ENCODE peak calls at places on chromosomes 11 and 22, in eight cellular contexts. One of them, this sample, is unnamed.

GRCh38 chr11:63916837-63917684 is at the start of gene RCOR2:
- DNase-seq in effector memory CD4-positive, alpha-beta T cell: peak
- DNase-seq in right atrium auricular region: peak
- DNase-seq in GM23248: peak
- DNase-seq in upper lobe of left lung: peak
- DNase-seq in pancreas: peak
- DNase-seq in CD4-positive, alpha-beta T cell: peak
- DNase-seq in spleen: peak
- DNase-seq in this sample: peak

GRCh38 chr11:73383249-73384126 is 7.3 kb downstream of the RELT start:
- DNase-seq in effector memory CD4-positive, alpha-beta T cell: no peak
- DNase-seq in right atrium auricular region: no peak
- DNase-seq in GM23248: peak
- DNase-seq in upper lobe of left lung: no peak
- DNase-seq in pancreas: no peak
- DNase-seq in CD4-positive, alpha-beta T cell: no peak
- DNase-seq in spleen: no peak
- DNase-seq in this sample: peak

GRCh38 chr22:16961477-16962186 is 46.4 kb downstream of the GAB4 start:
- DNase-seq in effector memory CD4-positive, alpha-beta T cell: no peak
- DNase-seq in right atrium auricular region: peak
- DNase-seq in GM23248: no peak
- DNase-seq in upper lobe of left lung: peak
- DNase-seq in pancreas: no peak
- DNase-seq in CD4-positive, alpha-beta T cell: no peak
- DNase-seq in spleen: no peak
- DNase-seq in this sample: no peak

GRCh38 chr11:102451693-102452460 is 688 bp downstream of the TMEM123 start:
- DNase-seq in effector memory CD4-positive, alpha-beta T cell: peak
- DNase-seq in right atrium auricular region: peak
- DNase-seq in GM23248: peak
- DNase-seq in upper lobe of left lung: peak
- DNase-seq in pancreas: peak
- DNase-seq in CD4-positive, alpha-beta T cell: peak
- DNase-seq in spleen: peak
- DNase-seq in this sample: peak

GRCh38 chr22:44776535-44777363 is 24.4 kb downstream of the ARHGAP8 start:
- DNase-seq in effector memory CD4-positive, alpha-beta T cell: no peak
- DNase-seq in right atrium auricular region: no peak
- DNase-seq in GM23248: no peak
- DNase-seq in upper lobe of left lung: no peak
- DNase-seq in pancreas: no peak
- DNase-seq in CD4-positive, alpha-beta T cell: no peak
- DNase-seq in spleen: no peak
- DNase-seq in this sample: no peak

GRCh38 chr11:68446046-68446725 is 14.4 kb upstream of the PPP6R3 start:
- DNase-seq in effector memory CD4-positive, alpha-beta T cell: no peak
- DNase-seq in right atrium auricular region: no peak
- DNase-seq in GM23248: no peak
- DNase-seq in upper lobe of left lung: peak
- DNase-seq in pancreas: peak
- DNase-seq in CD4-positive, alpha-beta T cell: no peak
- DNase-seq in spleen: peak
- DNase-seq in this sample: no peak

GRCh38 chr11:119414734-119415133 is 8.2 kb downstream of the THY1 start:
- DNase-seq in effector memory CD4-positive, alpha-beta T cell: no peak
- DNase-seq in right atrium auricular region: no peak
- DNase-seq in GM23248: no peak
- DNase-seq in upper lobe of left lung: no peak
- DNase-seq in pancreas: no peak
- DNase-seq in CD4-positive, alpha-beta T cell: no peak
- DNase-seq in spleen: no peak
- DNase-seq in this sample: no peak

GRCh38 chr11:95835768-95836488 is 45.6 kb downstream of the CEP57 start:
- DNase-seq in effector memory CD4-positive, alpha-beta T cell: peak
- DNase-seq in right atrium auricular region: peak
- DNase-seq in GM23248: peak
- DNase-seq in upper lobe of left lung: no peak
- DNase-seq in pancreas: no peak
- DNase-seq in CD4-positive, alpha-beta T cell: peak
- DNase-seq in spleen: no peak
- DNase-seq in this sample: peak

DNA sequence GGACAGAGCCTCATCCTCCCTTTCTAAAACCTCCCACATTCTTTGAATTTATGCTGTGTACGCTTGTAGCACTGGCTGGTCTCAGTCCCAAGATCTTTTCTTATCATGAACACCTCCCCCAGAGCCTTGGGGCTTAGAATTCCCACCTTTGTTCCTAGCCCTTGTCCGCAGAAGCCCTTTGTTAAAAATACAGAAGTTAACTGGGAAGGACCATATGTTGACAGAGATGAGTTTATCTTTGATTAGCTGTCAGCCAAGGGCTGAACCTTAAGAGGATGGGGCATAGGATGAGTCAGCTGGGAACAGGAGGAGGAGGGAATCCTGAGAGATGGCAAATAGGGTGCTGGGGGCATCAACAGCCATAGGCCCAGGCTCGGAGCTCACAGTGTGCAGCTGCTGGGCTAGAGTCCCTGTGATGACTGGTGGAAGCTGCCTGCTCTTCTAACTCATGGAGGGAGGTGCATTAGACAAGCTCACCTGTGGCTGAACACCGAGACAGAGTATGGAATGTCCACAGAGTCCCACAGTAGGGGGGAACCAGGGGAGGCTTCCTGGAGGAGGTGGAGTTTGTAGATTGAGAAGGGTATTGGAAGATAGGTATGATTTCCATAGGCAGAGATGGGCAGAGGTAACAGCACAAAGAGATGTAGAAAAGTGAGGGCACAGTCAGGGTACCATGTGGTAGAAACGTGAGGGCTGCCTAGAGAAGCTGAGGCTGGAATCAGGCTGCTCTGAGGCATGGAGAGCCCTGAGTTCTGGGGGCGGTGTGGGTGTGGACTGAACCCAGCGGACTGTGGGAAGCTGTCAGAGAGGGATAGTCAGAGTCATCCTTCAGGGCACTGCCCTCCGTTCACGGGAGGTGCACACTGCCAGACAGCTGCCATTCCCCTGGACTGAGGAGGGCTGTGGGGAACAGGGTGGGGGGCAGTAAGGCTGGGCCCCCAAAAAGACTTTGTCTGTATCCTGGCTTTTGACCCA is 9.9 kb downstream of the MICAL2 start:
- DNase-seq in effector memory CD4-positive, alpha-beta T cell: no peak
- DNase-seq in right atrium auricular region: no peak
- DNase-seq in GM23248: no peak
- DNase-seq in upper lobe of left lung: no peak
- DNase-seq in pancreas: no peak
- DNase-seq in CD4-positive, alpha-beta T cell: no peak
- DNase-seq in spleen: no peak
- DNase-seq in this sample: no peak
- H3K27ac ChIP-seq in effector memory CD4-positive, alpha-beta T cell: no peak
- H3K27ac ChIP-seq in right atrium auricular region: peak
- H3K27ac ChIP-seq in GM23248: no peak
- H3K27ac ChIP-seq in upper lobe of left lung: peak
- H3K27ac ChIP-seq in pancreas: no peak
- H3K27ac ChIP-seq in CD4-positive, alpha-beta T cell: no peak
- H3K27ac ChIP-seq in spleen: no peak
- H3K27ac ChIP-seq in this sample: no peak

GRCh38 chr22:46578824-46579561 is 41.2 kb upstream of the GRAMD4 start:
- DNase-seq in effector memory CD4-positive, alpha-beta T cell: no peak
- DNase-seq in right atrium auricular region: peak
- DNase-seq in GM23248: peak
- DNase-seq in upper lobe of left lung: peak
- DNase-seq in pancreas: no peak
- DNase-seq in CD4-positive, alpha-beta T cell: no peak
- DNase-seq in spleen: peak
- DNase-seq in this sample: no peak

GRCh38 chr22:46577361-46578249 is 40.2 kb upstream of the CELSR1 start:
- DNase-seq in effector memory CD4-positive, alpha-beta T cell: no peak
- DNase-seq in right atrium auricular region: no peak
- DNase-seq in GM23248: peak
- DNase-seq in upper lobe of left lung: peak
- DNase-seq in pancreas: peak
- DNase-seq in CD4-positive, alpha-beta T cell: no peak
- DNase-seq in spleen: peak
- DNase-seq in this sample: no peak

GRCh38 chr22:46576556-46577351 is 39.3 kb upstream of the CELSR1 start:
- DNase-seq in effector memory CD4-positive, alpha-beta T cell: peak
- DNase-seq in right atrium auricular region: no peak
- DNase-seq in GM23248: peak
- DNase-seq in upper lobe of left lung: peak
- DNase-seq in pancreas: peak
- DNase-seq in CD4-positive, alpha-beta T cell: peak
- DNase-seq in spleen: peak
- DNase-seq in this sample: no peak

GRCh38 chr22:46579751-46580449 is 40.3 kb upstream of the GRAMD4 start:
- DNase-seq in effector memory CD4-positive, alpha-beta T cell: no peak
- DNase-seq in right atrium auricular region: no peak
- DNase-seq in GM23248: no peak
- DNase-seq in upper lobe of left lung: no peak
- DNase-seq in pancreas: no peak
- DNase-seq in CD4-positive, alpha-beta T cell: no peak
- DNase-seq in spleen: peak
- DNase-seq in this sample: no peak

DNA sequence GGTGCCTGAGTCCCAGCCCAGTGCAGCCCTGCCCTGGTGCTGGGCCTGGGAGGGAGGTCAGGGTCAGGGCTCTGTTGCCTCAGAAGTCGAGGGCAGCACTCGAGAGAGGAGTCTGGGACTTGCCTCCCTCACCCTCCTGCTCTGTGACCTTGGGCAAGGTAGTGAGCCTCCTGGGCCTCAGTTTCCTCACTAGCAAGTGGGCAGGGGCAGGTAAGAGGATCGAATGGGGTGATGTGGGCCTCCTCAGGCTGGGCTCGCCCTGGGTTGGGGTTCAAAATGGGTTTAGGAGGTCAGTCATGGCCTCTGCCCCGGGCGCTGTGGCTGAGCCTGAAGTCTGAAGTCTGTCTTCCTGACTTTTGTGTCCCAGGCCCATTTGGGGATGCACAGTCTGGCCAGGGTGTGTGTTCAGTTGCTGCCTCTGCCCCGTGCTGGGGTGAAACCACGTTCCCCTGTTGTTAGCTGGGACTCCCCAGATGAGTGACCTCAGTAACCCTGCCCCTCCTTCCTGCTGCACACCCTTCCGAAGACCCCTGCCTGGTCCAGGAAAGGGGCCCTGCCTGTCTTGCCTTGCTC is 40.9 kb upstream of the CELSR1 start:
- DNase-seq in effector memory CD4-positive, alpha-beta T cell: no peak
- DNase-seq in right atrium auricular region: no peak
- DNase-seq in GM23248: peak
- DNase-seq in upper lobe of left lung: no peak
- DNase-seq in pancreas: no peak
- DNase-seq in CD4-positive, alpha-beta T cell: no peak
- DNase-seq in spleen: peak
- DNase-seq in this sample: no peak
- H3K27ac ChIP-seq in effector memory CD4-positive, alpha-beta T cell: no peak
- H3K27ac ChIP-seq in right atrium auricular region: peak
- H3K27ac ChIP-seq in GM23248: no peak
- H3K27ac ChIP-seq in upper lobe of left lung: peak
- H3K27ac ChIP-seq in pancreas: peak
- H3K27ac ChIP-seq in CD4-positive, alpha-beta T cell: no peak
- H3K27ac ChIP-seq in spleen: no peak
- H3K27ac ChIP-seq in this sample: peak

GRCh38 chr11:11806074-11806473 is 35.7 kb upstream of the USP47 start:
- DNase-seq in effector memory CD4-positive, alpha-beta T cell: no peak
- DNase-seq in right atrium auricular region: no peak
- DNase-seq in GM23248: no peak
- DNase-seq in upper lobe of left lung: no peak
- DNase-seq in pancreas: no peak
- DNase-seq in CD4-positive, alpha-beta T cell: no peak
- DNase-seq in spleen: no peak
- DNase-seq in this sample: no peak

GRCh38 chr11:11807811-11808210 is 34.0 kb upstream of the USP47 start:
- DNase-seq in effector memory CD4-positive, alpha-beta T cell: no peak
- DNase-seq in right atrium auricular region: no peak
- DNase-seq in GM23248: no peak
- DNase-seq in upper lobe of left lung: no peak
- DNase-seq in pancreas: no peak
- DNase-seq in CD4-positive, alpha-beta T cell: no peak
- DNase-seq in spleen: no peak
- DNase-seq in this sample: no peak

GRCh38 chr11:11806586-11806985 is 35.2 kb upstream of the USP47 start:
- DNase-seq in effector memory CD4-positive, alpha-beta T cell: no peak
- DNase-seq in right atrium auricular region: no peak
- DNase-seq in GM23248: no peak
- DNase-seq in upper lobe of left lung: no peak
- DNase-seq in pancreas: no peak
- DNase-seq in CD4-positive, alpha-beta T cell: no peak
- DNase-seq in spleen: no peak
- DNase-seq in this sample: peak

GRCh38 chr11:11808992-11809583 is 32.7 kb upstream of the USP47 start:
- DNase-seq in effector memory CD4-positive, alpha-beta T cell: no peak
- DNase-seq in right atrium auricular region: no peak
- DNase-seq in GM23248: no peak
- DNase-seq in upper lobe of left lung: no peak
- DNase-seq in pancreas: no peak
- DNase-seq in CD4-positive, alpha-beta T cell: no peak
- DNase-seq in spleen: no peak
- DNase-seq in this sample: no peak

DNA sequence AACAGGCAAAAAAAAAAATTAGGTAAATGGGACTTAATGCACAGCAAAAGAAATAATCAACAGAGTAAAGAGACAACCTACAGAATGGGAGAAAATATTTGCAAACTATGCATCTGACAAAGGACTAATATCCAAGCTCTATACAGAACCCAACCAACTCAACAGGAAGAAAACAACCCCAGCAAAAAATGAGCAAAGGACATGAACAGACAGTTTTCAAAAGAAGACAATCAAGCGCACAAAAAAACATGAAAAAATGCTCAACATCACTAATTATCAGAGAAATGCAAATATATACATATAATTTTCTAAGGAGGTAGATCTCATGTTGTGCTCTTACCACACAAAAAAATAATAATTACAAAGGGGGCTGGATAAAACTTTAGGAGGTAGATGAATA is 36.5 kb upstream of the USP47 start:
- DNase-seq in effector memory CD4-positive, alpha-beta T cell: no peak
- DNase-seq in right atrium auricular region: no peak
- DNase-seq in GM23248: no peak
- DNase-seq in upper lobe of left lung: no peak
- DNase-seq in pancreas: no peak
- DNase-seq in CD4-positive, alpha-beta T cell: no peak
- DNase-seq in spleen: no peak
- DNase-seq in this sample: no peak
- H3K27ac ChIP-seq in effector memory CD4-positive, alpha-beta T cell: no peak
- H3K27ac ChIP-seq in right atrium auricular region: no peak
- H3K27ac ChIP-seq in GM23248: no peak
- H3K27ac ChIP-seq in upper lobe of left lung: no peak
- H3K27ac ChIP-seq in pancreas: no peak
- H3K27ac ChIP-seq in CD4-positive, alpha-beta T cell: no peak
- H3K27ac ChIP-seq in spleen: no peak
- H3K27ac ChIP-seq in this sample: no peak

DNA sequence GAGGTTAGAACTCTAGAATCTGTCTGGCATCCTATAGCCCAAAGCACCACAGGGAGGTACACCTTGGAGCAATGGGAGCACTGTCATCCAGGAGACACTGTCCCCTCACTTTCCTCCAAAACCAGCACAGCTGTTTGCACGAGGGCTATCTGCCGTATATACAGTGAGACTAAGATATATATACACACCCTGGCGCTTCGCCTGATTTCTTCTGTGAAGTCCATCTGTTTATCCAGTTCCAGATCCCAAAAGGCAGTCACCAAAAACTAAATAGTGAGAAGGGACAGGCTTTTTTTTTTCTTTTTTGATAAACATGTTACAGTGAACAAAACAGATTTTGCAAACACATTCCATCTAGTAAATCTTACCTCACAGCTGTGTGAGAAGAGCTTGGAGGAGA is 68.5 kb downstream of the ARFGAP2 start:
- DNase-seq in effector memory CD4-positive, alpha-beta T cell: no peak
- DNase-seq in right atrium auricular region: no peak
- DNase-seq in GM23248: no peak
- DNase-seq in upper lobe of left lung: no peak
- DNase-seq in pancreas: no peak
- DNase-seq in CD4-positive, alpha-beta T cell: no peak
- DNase-seq in spleen: no peak
- DNase-seq in this sample: no peak
- H3K27ac ChIP-seq in effector memory CD4-positive, alpha-beta T cell: no peak
- H3K27ac ChIP-seq in right atrium auricular region: no peak
- H3K27ac ChIP-seq in GM23248: no peak
- H3K27ac ChIP-seq in upper lobe of left lung: no peak
- H3K27ac ChIP-seq in pancreas: no peak
- H3K27ac ChIP-seq in CD4-positive, alpha-beta T cell: no peak
- H3K27ac ChIP-seq in spleen: no peak
- H3K27ac ChIP-seq in this sample: no peak